ENCODE peak calls at places on chromosomes 6 and 20, in four cellular contexts. S is IMR-90, Q is H9, O is H1. G is an unnamed sample. For H3K4me1, the result is how much of the 10 kb centered on the place peaks cover.

GRCh38 chr20:6157345-6157744 is 34.5 kb upstream of the FERMT1 start:
- DNase-seq in O (no peak), S (peak), Q (no peak), G (no peak)

GRCh38 chr6:111610548-111611172 is 5.0 kb upstream of the TRAF3IP2 start:
- DNase-seq in Q (no peak), O (no peak), S (no peak), G (no peak)

GRCh38 chr6:90008908-90009501 is 114.7 kb downstream of the GJA10 start:
- DNase-seq in O (no peak), S (peak), Q (no peak), G (no peak)

GRCh38 chr6:130587778-130588520 is 222.1 kb downstream of the TMEM200A start:
- DNase-seq in S (peak), Q (no peak), O (no peak), G (no peak)

GRCh38 chr6:112330071-112330876 is 16.9 kb upstream of the RFPL4B start:
- DNase-seq in O (no peak), S (peak), Q (no peak), G (no peak)

GRCh38 chr6:157614026-157614484 is 209.0 kb upstream of the SNX9 start:
- DNase-seq in Q (no peak), O (no peak), S (peak), G (no peak)

GRCh38 chr6:110042670-110043296 is 64.7 kb downstream of the GPR6 start:
- DNase-seq in S (no peak), Q (no peak), O (no peak), G (peak)

GRCh38 chr6:22656696-22657340 is 87.5 kb downstream of the HDGFL1 start:
- DNase-seq in Q (no peak), O (no peak), S (no peak), G (no peak)

GRCh38 chr20:24815931-24816330 is 133.1 kb upstream of the CST7 start:
- DNase-seq in S (no peak), O (no peak), Q (no peak), G (no peak)

GRCh38 chr6:90105766-90106165 is 190.9 kb downstream of the BACH2 start:
- DNase-seq in S (no peak), Q (no peak), O (no peak), G (no peak)

GRCh38 chr6:143336446-143337152 is 113.9 kb downstream of the ADAT2 start:
- DNase-seq in S (peak), Q (peak), O (no peak), G (peak)

GRCh38 chr6:101429291-101429690 is 35.8 kb downstream of the GRIK2 start:
- DNase-seq in Q (no peak), S (peak), O (no peak), G (peak)

GRCh38 chr20:48750941-48751620 is 76.7 kb downstream of the PREX1 start:
- DNase-seq in S (no peak), O (peak), Q (peak), G (peak)

GRCh38 chr6:34554593-34555322 is 1.4 kb downstream of the SPDEF start:
- DNase-seq in Q (no peak), S (no peak), O (no peak), G (no peak)

GRCh38 chr6:112683926-112684325 is 336.8 kb downstream of the RFPL4B start:
- DNase-seq in O (no peak), S (peak), Q (no peak), G (no peak)

DNA sequence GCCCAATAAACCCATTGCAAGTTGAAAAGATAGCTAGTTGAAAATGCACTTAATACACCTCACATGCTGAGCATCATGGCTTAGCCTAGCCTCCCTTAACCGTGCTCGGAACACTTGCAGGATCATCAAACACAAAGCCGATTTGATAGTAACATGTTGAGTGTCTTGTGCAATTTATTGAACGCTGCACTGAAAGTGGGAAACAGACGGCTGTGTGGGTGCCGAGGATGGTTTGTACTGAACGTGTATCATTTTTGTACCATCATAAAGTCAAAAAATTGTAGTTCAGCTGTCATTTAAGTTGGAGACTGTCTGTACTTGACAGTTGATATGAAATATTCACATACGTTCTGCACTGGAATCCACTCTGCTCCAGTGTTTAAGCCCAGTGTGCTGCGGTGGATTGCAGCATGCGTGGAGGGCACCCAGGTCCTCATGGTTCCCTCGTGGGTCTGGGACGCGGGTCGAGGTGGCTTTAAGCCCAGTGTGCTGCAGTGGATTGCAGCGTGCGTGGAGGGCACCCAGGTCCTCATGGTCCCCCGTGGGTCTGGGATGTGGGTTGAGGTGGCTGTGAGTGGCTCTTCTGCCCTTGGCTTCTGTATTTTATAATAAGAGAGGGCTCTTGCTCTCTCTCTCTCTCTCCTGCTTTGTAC is 77.0 kb downstream of the CDH4 start:
- DNase-seq in Q (no peak), S (peak), O (no peak), G (no peak)
- H3K18ac ChIP-seq in Q (no peak), S (no peak), O (no peak), G (no peak)

DNA sequence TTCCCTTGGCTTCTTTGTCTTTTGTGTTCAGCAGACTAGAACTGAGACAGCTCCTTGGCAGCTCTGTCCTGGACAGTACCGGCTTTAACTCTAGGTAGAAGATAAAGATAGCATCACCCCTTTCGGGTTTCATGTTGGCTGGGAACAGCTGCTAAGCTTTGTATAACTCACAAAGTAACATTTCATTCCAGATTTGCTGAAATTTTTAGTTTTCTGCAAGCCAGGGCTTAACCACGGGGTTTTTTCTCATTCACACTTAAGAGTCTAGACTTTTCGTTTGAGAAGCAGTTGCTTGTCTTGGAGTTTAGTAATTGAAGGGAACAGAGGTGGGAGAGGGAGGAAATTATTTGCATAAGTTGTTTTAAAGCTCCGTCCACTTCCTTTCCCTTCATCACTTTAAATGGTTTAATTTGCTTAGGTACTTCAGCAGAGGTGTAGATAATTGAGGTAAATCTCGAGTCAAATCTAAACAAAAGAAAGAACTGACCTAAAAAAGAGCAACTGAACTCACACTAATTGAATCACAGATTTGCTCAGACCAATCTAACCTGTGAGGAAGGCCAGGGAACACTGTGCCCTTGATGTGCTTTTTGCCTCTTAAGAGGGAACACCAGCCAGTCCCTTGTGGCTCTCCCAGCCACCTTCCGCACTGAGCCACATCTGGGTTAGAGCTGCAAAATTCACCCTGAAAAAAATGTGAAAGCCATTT is 48.3 kb downstream of the RREB1 start:
- DNase-seq in S (no peak), O (no peak), Q (no peak), G (no peak)
- H3K4me1 ChIP-seq in S (under half), O (under half), Q (under half), G (under half)

DNA sequence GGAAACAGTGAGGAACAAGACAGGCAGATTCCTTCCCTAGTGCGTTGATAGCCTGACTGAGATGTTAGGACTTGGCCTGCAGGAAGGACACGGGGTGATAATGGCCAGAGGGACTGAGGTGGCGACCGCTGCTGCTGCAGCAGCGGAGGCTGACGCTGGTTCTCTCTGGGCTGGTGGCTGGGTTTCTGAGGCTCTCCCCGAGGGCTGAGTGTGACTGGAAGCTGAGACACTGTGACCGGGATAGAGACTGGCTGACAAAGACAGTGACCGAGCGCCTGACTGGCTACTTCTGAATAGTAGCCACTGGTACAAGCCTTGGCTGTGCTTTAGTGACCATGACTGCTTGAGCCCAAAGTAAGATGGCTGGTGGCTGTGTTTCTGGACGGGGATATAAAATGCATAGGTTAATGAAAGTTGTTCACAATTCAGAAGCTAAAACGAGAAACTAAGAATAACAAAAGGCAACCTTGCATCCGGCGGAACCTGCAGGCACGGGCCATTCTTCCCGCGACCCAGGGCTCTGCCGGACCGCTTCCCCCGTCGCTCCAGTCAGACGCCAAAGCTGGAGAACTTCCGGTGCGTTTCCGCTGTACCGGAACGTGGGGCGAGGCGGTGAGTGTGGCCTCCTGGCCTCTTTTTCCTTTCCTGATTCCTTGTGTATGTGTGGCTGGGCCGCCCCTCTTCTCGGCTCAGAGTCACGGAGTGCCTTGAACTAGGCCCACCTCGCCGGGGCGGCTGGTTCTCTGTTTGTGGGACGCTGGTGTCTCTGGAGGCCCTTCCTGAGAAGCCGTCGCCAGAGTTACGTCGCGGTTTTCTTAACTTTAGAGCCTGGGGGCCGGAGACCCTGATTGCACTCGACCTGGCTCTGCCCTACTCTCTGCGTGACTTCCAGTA is at the start of gene AAR2:
- DNase-seq in S (peak), O (peak), Q (peak), G (peak)
- H3K56ac ChIP-seq in S (peak), O (peak), Q (no peak), G (peak)

DNA sequence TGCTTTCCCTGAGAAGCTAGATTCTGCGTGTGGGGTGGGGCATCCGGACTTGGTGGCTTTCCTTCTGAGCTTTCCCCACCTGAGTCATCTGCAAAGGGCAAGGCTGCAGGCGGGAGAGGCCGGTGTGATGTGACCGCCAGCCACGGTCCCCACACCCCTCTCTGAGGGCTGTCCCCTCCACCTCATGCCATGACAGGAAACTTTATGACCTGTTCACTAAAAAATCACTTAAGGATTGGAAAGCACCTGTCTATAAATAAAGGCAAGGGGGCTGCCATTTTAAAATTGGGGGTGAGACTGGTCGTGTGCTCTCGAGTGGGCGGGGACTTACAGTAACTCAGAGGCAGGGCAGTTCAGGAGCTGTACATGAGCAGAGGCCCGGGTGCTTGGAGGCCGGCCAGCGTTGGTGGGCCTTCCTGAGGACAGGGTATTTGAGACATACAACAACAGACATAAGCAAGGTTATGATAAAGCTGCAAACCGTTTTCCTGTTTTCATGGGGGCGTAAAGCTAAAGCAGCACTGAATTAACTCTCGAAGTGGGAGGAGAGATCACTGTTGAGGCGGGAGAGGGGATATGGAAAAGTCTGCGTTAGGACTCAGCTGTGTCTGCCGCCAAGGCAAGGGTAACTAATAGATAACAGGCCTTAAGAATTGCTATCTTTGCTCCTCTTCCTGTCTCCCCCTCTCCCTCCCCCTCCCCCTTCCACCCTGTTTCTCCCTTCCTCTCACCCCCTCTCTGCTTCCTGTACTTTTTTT is 16.1 kb upstream of the SERPINB1 start:
- DNase-seq in Q (no peak), O (no peak), S (peak), G (peak)
- H3K18ac ChIP-seq in Q (no peak), O (peak), S (peak), G (peak)

DNA sequence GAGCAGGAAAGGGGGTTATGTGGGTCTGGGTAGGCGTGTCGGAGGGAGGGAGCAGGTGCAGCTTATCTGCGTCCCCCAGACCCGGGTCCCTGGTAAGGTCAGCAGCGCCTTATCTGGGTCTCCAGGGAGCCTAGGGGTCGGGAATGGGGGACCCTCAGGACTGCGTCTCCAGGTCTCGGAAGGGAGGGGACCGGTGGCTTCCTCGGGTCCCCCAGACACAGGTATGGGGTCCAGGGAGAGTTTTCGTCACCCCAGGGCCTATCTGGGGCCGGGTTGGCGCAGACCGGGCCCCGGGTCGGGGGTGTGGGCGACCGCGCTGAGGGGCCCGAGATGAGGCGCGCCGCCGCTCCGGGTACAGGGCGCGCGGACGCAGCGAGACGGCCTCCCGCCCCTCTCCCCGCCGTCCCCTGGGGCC is 325 bp downstream of the PLAGL2 start:
- DNase-seq in O (no peak), S (no peak), Q (no peak), G (no peak)
- H3K4me1 ChIP-seq in O (under half), S (under half), Q (under half), G (under half)

GRCh38 chr6:24996145-24996836 is 60.5 kb upstream of the RIPOR2 start:
- DNase-seq in O (no peak), Q (no peak), S (no peak), G (no peak)
- H3K56ac ChIP-seq in O (no peak), Q (no peak), S (no peak), G (no peak)

DNA sequence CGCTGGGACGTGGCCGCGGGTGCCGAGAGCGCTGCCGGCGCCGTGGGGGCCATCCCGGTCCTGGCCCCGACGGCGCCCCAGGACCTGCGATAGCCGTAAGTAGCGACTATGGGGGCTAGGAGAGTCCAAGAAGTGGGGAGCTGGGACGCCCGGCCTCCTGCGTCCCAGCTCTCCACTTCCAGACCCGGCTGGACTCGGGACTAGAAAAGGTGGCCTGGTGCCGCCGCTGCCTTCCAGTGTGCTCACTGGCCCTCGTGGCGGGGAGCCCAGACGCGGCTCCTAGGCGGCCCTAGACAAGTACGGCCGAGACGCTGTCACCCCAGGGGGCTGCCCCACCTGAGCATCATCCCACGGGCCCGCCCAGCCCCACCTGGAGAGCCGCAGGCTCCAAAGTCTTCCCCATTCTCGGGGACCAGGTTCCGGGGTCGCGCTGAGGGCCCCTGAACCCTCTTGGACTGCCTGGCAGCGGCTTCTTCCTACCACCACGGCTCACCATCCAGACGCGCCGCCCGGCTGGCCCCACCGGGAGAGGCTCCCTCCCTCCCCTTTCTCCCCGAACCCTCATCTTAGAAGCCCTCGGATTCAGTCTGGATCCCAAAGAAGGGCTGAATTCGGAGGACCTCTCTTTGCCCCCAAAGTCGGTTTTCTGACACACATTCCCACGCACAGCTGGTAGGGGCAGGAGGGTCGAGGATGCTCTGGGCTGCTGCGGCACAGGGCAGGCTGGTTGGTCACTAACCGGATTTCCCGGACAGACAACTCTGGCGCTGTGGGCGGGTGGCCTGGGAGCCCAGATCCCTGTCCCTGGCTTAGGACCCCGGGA is 878 bp upstream of the MDFI start:
- DNase-seq in O (no peak), Q (peak), S (no peak), G (peak)
- H3K18ac ChIP-seq in O (peak), Q (no peak), S (no peak), G (peak)

GRCh38 chr20:4086771-4087677 is 71.7 kb upstream of the RNF24 start:
- DNase-seq in S (no peak), Q (peak), O (no peak), G (peak)
- H3K4me1 ChIP-seq in S (under half), Q (under half), O (under half), G (under half)

DNA sequence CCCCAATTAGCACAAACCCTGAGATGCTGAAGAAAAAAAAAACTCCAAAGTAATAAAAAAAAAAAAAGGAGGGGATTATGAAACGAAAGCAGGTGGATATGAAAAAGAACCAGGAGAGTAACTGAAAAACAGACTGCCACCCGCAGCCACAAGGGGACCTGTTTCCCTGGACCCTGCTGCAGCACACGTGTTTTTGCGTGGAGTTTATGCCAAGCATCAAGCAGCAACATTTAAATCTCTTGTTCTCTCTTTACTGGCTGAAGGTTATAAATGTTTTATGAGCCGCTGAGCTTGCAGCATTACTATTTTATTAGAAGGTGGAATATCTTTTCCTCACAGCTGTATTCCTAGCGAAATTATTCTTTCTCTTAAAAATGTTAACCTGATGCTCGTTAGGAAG is 131.6 kb upstream of the OLIG3 start:
- DNase-seq in S (no peak), Q (no peak), O (no peak), G (no peak)
- H3K56ac ChIP-seq in S (no peak), Q (no peak), O (no peak), G (no peak)

GRCh38 chr6:40482532-40482931 is 104.6 kb downstream of the LRFN2 start:
- DNase-seq in O (no peak), S (no peak), Q (peak), G (peak)

GRCh38 chr6:40485300-40485699 is 101.9 kb downstream of the LRFN2 start:
- DNase-seq in Q (no peak), O (no peak), S (no peak), G (no peak)

GRCh38 chr6:40486576-40486975 is 100.6 kb downstream of the LRFN2 start:
- DNase-seq in Q (no peak), S (no peak), O (no peak), G (no peak)

GRCh38 chr6:40485795-40486194 is 101.4 kb downstream of the LRFN2 start:
- DNase-seq in S (no peak), O (no peak), Q (no peak), G (no peak)

GRCh38 chr6:40484066-40484465 is 103.1 kb downstream of the LRFN2 start:
- DNase-seq in O (no peak), S (no peak), Q (no peak), G (no peak)
- H3K18ac ChIP-seq in O (no peak), S (no peak), Q (no peak), G (no peak)

G was measured in mesendoderm.